ENCODE peak calls at places on chromosomes 7 and 10, in seven cellular contexts. I is CD4-positive, alpha-beta memory T cell; Y is IMR-90; M is adipocyte; H is right lobe of liver; J is colonic mucosa; A is dorsolateral prefrontal cortex. L is an unnamed sample. For H3K27me3, the result is how much of the 10 kb centered on the place peaks cover.

GRCh38 chr7:159116581-159117339 is 27.9 kb downstream of the VIPR2 start:
- DNase-seq in I (no peak), J (no peak), M (no peak), A (no peak), Y (no peak), H (no peak), L (no peak)

GRCh38 chr10:44860811-44861751 is 50.1 kb upstream of the TMEM72 start:
- DNase-seq in I (no peak), A (no peak), H (no peak), Y (peak), J (no peak), M (peak), L (no peak)

GRCh38 chr10:3738855-3739350 is 46.1 kb downstream of the KLF6 start:
- DNase-seq in Y (no peak), M (no peak), A (no peak), I (no peak), J (no peak), H (no peak), L (peak)

GRCh38 chr7:2165610-2166594 is 66.8 kb downstream of the MAD1L1 start:
- DNase-seq in I (no peak), M (no peak), Y (no peak), A (no peak), J (no peak), H (no peak), L (no peak)

GRCh38 chr7:125061776-125062397 is 132.3 kb upstream of the POT1 start:
- DNase-seq in H (no peak), I (no peak), J (no peak), Y (peak), A (no peak), M (peak), L (peak)

GRCh38 chr7:6026011-6026819 is 5.0 kb upstream of the ANKRD61 start:
- DNase-seq in I (peak), H (peak), A (no peak), J (peak), Y (peak), M (no peak), L (peak)

GRCh38 chr7:98641646-98642489 is 24.8 kb downstream of the NPTX2 start:
- DNase-seq in I (no peak), M (no peak), J (no peak), H (no peak), A (no peak), Y (no peak), L (no peak)

GRCh38 chr7:143327903-143328302 is 12.0 kb downstream of the CLCN1 start:
- DNase-seq in M (no peak), I (no peak), J (no peak), Y (no peak), H (no peak), A (no peak), L (no peak)

GRCh38 chr10:44203535-44203934 is 181.4 kb downstream of the CXCL12 start:
- DNase-seq in Y (no peak), M (no peak), H (no peak), J (no peak), A (no peak), I (no peak), L (no peak)

GRCh38 chr10:103763374-103764202 is 91.8 kb downstream of the SH3PXD2A start:
- DNase-seq in A (no peak), H (peak), J (no peak), Y (peak), I (peak), M (peak), L (no peak)

GRCh38 chr10:28072573-28072972 is 73.7 kb upstream of the ODAD2 start:
- DNase-seq in H (no peak), M (no peak), J (no peak), I (no peak), Y (peak), A (no peak), L (peak)

GRCh38 chr7:99324559-99324958 is 1.1 kb upstream of the ARPC1A start:
- DNase-seq in A (no peak), Y (no peak), M (no peak), H (no peak), I (no peak), J (no peak), L (no peak)

GRCh38 chr10:78952686-78953085 is 116.1 kb upstream of the ZMIZ1 start:
- DNase-seq in I (no peak), Y (no peak), M (peak), J (no peak), H (no peak), A (no peak), L (no peak)

GRCh38 chr7:41881313-41882130 is 178.6 kb upstream of the INHBA start:
- DNase-seq in M (no peak), J (peak), H (peak), Y (peak), I (peak), A (no peak), L (no peak)

GRCh38 chr10:31353574-31353973 is 34.6 kb downstream of the ZEB1 start:
- DNase-seq in M (peak), I (peak), A (no peak), Y (peak), H (no peak), J (no peak), L (peak)

GRCh38 chr7:64874114-64874513 is 29.0 kb upstream of the ZNF273 start:
- DNase-seq in A (no peak), I (no peak), H (no peak), J (no peak), Y (no peak), M (no peak), L (peak)

GRCh38 chr7:35185908-35186731 is 67.8 kb downstream of the TBX20 start:
- DNase-seq in M (peak), A (peak), I (no peak), H (no peak), J (no peak), Y (peak), L (peak)

GRCh38 chr7:117411539-117411938 is 15.8 kb downstream of the ASZ1 start:
- DNase-seq in I (no peak), J (no peak), M (no peak), Y (no peak), H (no peak), A (no peak), L (no peak)

GRCh38 chr10:24793648-24794379 is 70.1 kb upstream of the ARHGAP21 start:
- DNase-seq in Y (peak), H (no peak), M (peak), I (no peak), A (no peak), J (peak), L (peak)

GRCh38 chr10:74439213-74439612 is 288.2 kb downstream of the ADK start:
- DNase-seq in J (no peak), Y (no peak), H (no peak), A (no peak), I (no peak), M (peak), L (no peak)

GRCh38 chr7:13031481-13031880 is 344.0 kb downstream of the ARL4A start:
- DNase-seq in I (no peak), M (no peak), A (no peak), Y (no peak), J (no peak), H (no peak), L (peak)

GRCh38 chr10:75035975-75036708 is 75.3 kb upstream of the SAMD8 start:
- DNase-seq in J (no peak), A (no peak), H (no peak), M (peak), I (no peak), Y (peak), L (peak)

GRCh38 chr7:5423844-5424688 is 432 bp upstream of the TNRC18 start:
- DNase-seq in I (peak), J (peak), A (peak), M (peak), Y (peak), H (peak), L (peak)

DNA sequence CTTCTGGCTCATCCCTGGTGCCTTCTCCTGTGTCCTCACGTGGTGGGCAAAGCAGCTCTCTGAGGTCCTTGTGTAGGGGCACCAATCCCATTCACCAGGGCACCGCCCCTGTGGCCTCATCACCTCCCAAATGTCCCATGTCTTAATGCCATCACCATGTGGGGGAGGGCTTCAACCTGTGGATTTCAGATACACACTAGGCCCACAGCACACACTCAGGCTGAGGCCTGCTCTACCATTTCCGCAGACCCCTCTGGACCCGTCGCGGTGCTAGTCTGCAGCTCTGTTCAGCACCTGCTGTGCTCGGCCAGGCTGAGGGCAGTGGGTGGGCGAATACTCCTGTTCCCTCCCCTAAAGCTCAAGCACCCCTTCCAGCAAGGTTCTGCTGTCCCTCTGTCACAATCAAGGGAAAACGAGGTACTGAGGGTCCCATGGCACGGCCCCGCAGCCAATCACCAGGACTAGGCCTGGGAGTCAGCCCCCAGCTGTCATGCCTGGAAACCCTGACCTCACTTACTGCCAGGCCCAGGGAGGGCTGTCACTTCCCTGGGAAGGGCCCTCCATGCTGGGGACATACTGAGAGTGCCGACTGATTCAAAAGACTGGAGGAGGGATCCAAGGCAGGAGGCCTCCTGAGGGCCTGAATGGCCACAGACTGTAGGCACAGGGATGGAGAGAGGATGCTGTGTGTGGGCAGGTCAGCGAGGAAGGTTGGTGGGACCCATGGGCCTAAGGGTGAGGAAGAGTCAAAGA is 123.8 kb upstream of the RET start:
- DNase-seq in J (peak), M (no peak), A (peak), I (no peak), Y (no peak), H (peak), L (no peak)
- H3K27me3 ChIP-seq in J (under half), M (under half), A (under half), I (under half), Y (under half), H (under half), L (under half)

GRCh38 chr10:49226594-49226993 is 38.4 kb upstream of the TMEM273 start:
- DNase-seq in A (no peak), M (no peak), Y (no peak), H (no peak), I (no peak), J (no peak), L (no peak)
- H3K4me3 ChIP-seq in A (no peak), M (no peak), Y (no peak), H (no peak), I (no peak), J (no peak), L (no peak)

GRCh38 chr10:34715511-34716187 is 99.4 kb downstream of the PARD3 start:
- DNase-seq in Y (no peak), A (no peak), H (no peak), I (no peak), M (no peak), J (no peak), L (no peak)
- H3K27me3 ChIP-seq in Y (under half), A (under half), H (under half), I (under half), M (under half), J (under half), L (under half)

GRCh38 chr7:14457567-14458453 is 444.7 kb downstream of the DGKB start:
- DNase-seq in Y (peak), J (peak), I (peak), H (peak), M (peak), A (peak), L (peak)
- H3K4me3 ChIP-seq in Y (no peak), J (no peak), I (no peak), H (no peak), M (peak), A (no peak), L (no peak)

DNA sequence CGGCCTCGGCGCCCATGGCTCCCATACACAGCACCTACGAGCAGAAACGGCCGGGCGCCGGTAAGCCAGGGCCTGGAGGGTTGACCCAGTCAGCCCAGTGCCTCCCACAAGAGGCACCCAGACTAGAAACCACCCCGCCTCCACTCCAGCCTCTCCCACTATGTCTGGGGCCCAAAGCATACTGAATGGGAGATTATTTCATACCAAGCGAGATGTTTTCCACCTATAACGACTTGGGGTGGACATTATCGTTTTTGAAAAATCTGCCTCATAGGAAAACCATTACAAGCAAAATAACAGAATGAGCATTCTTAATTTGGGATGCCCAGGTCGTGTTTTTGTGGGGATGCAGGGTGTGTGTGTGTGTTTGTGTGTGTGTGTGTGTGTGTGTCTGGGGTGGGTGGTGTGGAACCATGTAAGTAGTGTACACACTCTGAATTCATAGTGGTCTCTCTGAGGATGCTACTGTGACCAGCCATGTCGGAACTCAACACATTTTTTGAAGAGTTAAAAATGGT is 1.6 kb downstream of the HOXA6 start:
- DNase-seq in H (no peak), A (no peak), M (no peak), I (no peak), Y (no peak), J (no peak), L (no peak)
- H3K27me3 ChIP-seq in H (half or more), A (half or more), M (under half), I (under half), Y (under half), J (under half), L (half or more)

L was measured in bronchial epithelial cell.